ENCODE peak calls at places on chromosome 6, in seven cellular contexts. F, Q, U, J, M, R and X are unnamed samples.

GRCh38 chr6:128463942-128464341 is 56.5 kb downstream of the PTPRK start:
- DNase-seq in F (no peak), Q (no peak), U (no peak), J (no peak), M (no peak), R (no peak), X (no peak)

GRCh38 chr6:170212051-170212756 is 78.7 kb downstream of the DLL1 start:
- DNase-seq in F (peak), Q (peak), U (no peak), J (no peak), M (no peak), R (no peak), X (no peak)

GRCh38 chr6:90202156-90202555 is 94.5 kb downstream of the BACH2 start:
- DNase-seq in F (peak), Q (no peak), U (no peak), J (no peak), M (no peak), R (no peak), X (no peak)

GRCh38 chr6:107264357-107264831 is 149.1 kb upstream of the BEND3 start:
- DNase-seq in F (no peak), Q (no peak), U (no peak), J (peak), M (peak), R (peak), X (no peak)

GRCh38 chr6:156425374-156425773 is 351.8 kb upstream of the ARID1B start:
- DNase-seq in F (no peak), Q (no peak), U (no peak), J (peak), M (peak), R (peak), X (peak)

GRCh38 chr6:45422541-45423110 is 44.9 kb upstream of the SUPT3H start:
- DNase-seq in F (peak), Q (peak), U (peak), J (no peak), M (peak), R (peak), X (no peak)

GRCh38 chr6:76441850-76442249 is 369.4 kb upstream of the IMPG1 start:
- DNase-seq in F (no peak), Q (no peak), U (no peak), J (no peak), M (no peak), R (no peak), X (no peak)

GRCh38 chr6:14729186-14729871 is 516.5 kb upstream of the JARID2 start:
- DNase-seq in F (no peak), Q (no peak), U (no peak), J (no peak), M (no peak), R (no peak), X (no peak)

GRCh38 chr6:105135056-105135455 is 44.8 kb downstream of the POPDC3 start:
- DNase-seq in F (no peak), Q (no peak), U (no peak), J (no peak), M (no peak), R (peak), X (no peak)

GRCh38 chr6:151482290-151482689 is 11.5 kb upstream of the CCDC170 start:
- DNase-seq in F (no peak), Q (no peak), U (no peak), J (no peak), M (peak), R (peak), X (no peak)

GRCh38 chr6:131519670-131520436 is 53.2 kb upstream of the ARG1 start:
- DNase-seq in F (peak), Q (no peak), U (no peak), J (no peak), M (peak), R (peak), X (peak)

GRCh38 chr6:14876778-14877613 is 368.9 kb upstream of the JARID2 start:
- DNase-seq in F (peak), Q (no peak), U (no peak), J (peak), M (peak), R (peak), X (peak)